ENCODE peak calls at places on chromosome 9, in four cellular contexts. L is A549, K is HepG2, T is K562. I is an unnamed sample.

GRCh38 chr9:115209601-115210306 is 91.8 kb upstream of the TNC start:
- DNase-seq in L (no peak), K (no peak), T (no peak), I (no peak)

GRCh38 chr9:89753472-89754055 is 148.8 kb downstream of the GADD45G start:
- DNase-seq in L (no peak), K (no peak), T (no peak), I (no peak)

GRCh38 chr9:134372621-134373267 is 46.5 kb downstream of the RXRA start:
- DNase-seq in L (no peak), K (no peak), T (no peak), I (no peak)

GRCh38 chr9:33791117-33791516 is 4.2 kb upstream of the PRSS3 start:
- DNase-seq in L (no peak), K (no peak), T (no peak), I (no peak)

GRCh38 chr9:120775859-120776258 is 17.4 kb downstream of the FBXW2 start:
- DNase-seq in L (no peak), K (no peak), T (peak), I (no peak)

GRCh38 chr9:116658265-116658664 is 28.8 kb upstream of the TRIM32 start:
- DNase-seq in L (no peak), K (no peak), T (no peak), I (no peak)

GRCh38 chr9:79889325-79889724 is 317.6 kb downstream of the TLE4 start:
- DNase-seq in L (no peak), K (no peak), T (no peak), I (no peak)

GRCh38 chr9:70510157-70510770 is 95.8 kb upstream of the KLF9 start:
- DNase-seq in L (peak), K (peak), T (peak), I (peak)

GRCh38 chr9:88521308-88521707 is 13.7 kb upstream of the NXNL2 start:
- DNase-seq in L (no peak), K (no peak), T (no peak), I (no peak)

GRCh38 chr9:127817881-127818434 is 15.3 kb downstream of the FPGS start:
- DNase-seq in L (no peak), K (no peak), T (no peak), I (no peak)

GRCh38 chr9:123637596-123637939 is 281.6 kb downstream of the CRB2 start:
- DNase-seq in L (no peak), K (no peak), T (no peak), I (no peak)
- TF ChIP-seq NR3C1 in L (no peak), K (no peak), T (no peak), I (no peak)

DNA sequence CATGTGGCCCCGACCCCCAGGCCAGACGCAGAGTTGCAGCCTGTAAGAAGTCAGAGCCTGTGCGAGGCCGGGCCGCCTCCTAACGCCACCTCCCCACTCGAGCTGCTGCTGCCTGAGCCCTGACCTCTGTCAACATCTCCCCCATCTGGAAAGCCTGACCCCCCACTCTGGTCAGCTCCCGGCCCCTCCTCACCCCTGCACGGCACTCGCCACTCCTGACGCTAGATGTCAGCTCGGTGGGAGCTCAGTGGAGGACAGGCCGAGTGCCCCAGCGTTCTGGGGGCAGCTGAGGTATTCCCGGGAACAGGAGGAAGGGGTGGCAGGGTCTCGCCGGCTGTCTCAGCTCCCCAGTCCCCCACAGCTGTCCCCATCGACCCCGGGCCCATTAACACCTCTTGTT is 19.9 kb downstream of the LHX3 start:
- DNase-seq in L (no peak), K (no peak), T (no peak), I (peak)
- TF ChIP-seq NR3C1 in L (no peak), K (no peak), T (no peak), I (no peak)

GRCh38 chr9:113998529-113999255 is 79.4 kb downstream of the AMBP start:
- DNase-seq in L (peak), K (no peak), T (no peak), I (peak)

GRCh38 chr9:113995963-113996362 is 82.1 kb downstream of the AMBP start:
- DNase-seq in L (no peak), K (no peak), T (no peak), I (no peak)

GRCh38 chr9:113998114-113998513 is 80.0 kb downstream of the AMBP start:
- DNase-seq in L (no peak), K (no peak), T (no peak), I (no peak)

GRCh38 chr9:113996531-113997001 is 81.5 kb downstream of the AMBP start:
- DNase-seq in L (no peak), K (no peak), T (no peak), I (no peak)

GRCh38 chr9:113997610-113998009 is 80.5 kb downstream of the AMBP start:
- DNase-seq in L (no peak), K (no peak), T (no peak), I (no peak)
- TF ChIP-seq NR3C1 in L (no peak), K (no peak), T (no peak), I (no peak)

DNA sequence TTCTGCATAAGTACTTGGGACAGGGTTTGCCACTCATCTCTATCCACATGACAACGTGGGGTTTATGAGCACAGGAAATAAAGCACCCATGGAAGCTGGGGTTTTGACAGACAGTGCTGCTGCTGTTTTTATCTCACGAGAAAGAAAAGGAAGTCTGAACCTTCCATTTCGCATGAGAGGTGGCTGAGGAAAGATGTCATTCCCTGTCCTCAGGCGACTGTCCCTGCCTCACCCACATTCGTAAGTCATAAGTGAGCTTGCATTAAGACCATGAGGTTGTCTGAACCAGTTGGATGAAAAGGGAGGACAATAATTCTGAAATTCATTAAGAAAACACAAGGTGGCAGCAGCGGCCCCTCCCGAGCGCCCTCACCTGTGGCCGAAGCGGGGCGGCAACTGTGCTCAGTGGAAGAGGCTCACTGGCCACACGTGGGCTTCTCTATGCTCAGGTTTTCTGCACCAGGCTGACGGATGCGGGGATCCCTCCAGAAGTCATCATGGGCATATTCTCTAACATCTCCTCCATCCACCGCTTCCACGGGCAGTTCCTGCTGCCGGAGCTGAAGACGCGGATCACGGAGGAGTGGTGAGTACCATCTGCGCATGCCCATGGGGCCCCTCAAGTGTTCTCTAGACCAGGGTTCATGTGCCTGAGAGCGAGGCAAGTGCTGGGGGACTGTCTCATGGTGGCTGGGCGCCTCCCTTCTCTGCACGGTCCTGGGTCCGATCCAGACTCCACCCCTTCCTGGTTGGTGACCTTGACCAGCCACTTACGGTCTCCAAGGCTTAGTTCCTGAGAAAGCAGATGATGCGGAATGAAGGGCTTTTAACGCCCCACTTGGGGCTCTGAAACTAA is 54.7 kb upstream of the SUSD3 start:
- DNase-seq in L (peak), K (peak), T (peak), I (peak)
- TF ChIP-seq NR3C1 in L (no peak), K (no peak), T (no peak), I (no peak)

GRCh38 chr9:4086119-4087088 is 213.5 kb downstream of the GLIS3 start:
- DNase-seq in L (peak), K (peak), T (no peak), I (no peak)
- TF ChIP-seq NR3C1 in L (no peak), K (no peak), T (no peak), I (no peak)

DNA sequence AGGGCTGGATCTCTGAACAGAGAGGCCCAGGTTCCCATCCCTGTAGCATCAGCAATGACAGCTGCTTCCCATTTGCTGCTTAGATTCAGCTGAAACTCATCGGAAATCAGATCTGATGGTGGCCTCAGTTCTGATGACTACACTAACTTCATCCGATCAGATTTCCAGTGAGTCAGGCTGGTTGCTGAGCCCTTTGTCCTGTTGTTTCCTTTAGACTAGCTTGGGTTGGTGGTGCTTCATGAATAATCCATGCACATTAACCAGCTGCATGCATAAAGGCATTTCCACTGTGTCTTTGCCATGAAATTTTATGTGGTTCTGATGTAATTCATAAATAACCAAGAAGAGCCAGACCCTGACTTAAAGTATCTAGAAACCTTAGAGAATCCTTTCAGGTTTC is 195.2 kb upstream of the TUT7 start:
- DNase-seq in L (no peak), K (no peak), T (no peak), I (no peak)
- TF ChIP-seq NR3C1 in L (no peak), K (no peak), T (no peak), I (no peak)

I was measured in WTC11.